ENCODE peak calls at places on chromosome 4, in seven cellular contexts. W is adrenal gland; I is IMR-90; X is endodermal cell; N is colonic mucosa; C is upper lobe of right lung; V is CD8-positive, alpha-beta T cell. T is an unnamed sample.

GRCh38 chr4:25857403-25857802 is 5.4 kb downstream of the SEL1L3 start:
- DNase-seq in W (no peak), I (no peak), X (no peak), N (no peak), C (no peak), V (no peak), T (no peak)

GRCh38 chr4:55291227-55291629 is 54.8 kb upstream of the SRD5A3 start:
- DNase-seq in W (peak; percentile 20), I (no peak), X (no peak), N (no peak), C (no peak), V (no peak), T (no peak)

GRCh38 chr4:43990968-43991367 is 457.6 kb downstream of the KCTD8 start:
- DNase-seq in W (no peak), I (no peak), X (no peak), N (no peak), C (no peak), V (no peak), T (no peak)

GRCh38 chr4:106471151-106471550 is 102.6 kb upstream of the GIMD1 start:
- DNase-seq in W (no peak), I (no peak), X (no peak), N (no peak), C (no peak), V (no peak), T (no peak)

GRCh38 chr4:42519803-42520417 is 122.6 kb downstream of the SHISA3 start:
- DNase-seq in W (peak; percentile 73), I (peak; percentile 48), X (peak; percentile 73), N (peak; percentile 54), C (no peak), V (no peak), T (peak; percentile 43)

GRCh38 chr4:108821056-108821925 is 58.4 kb upstream of the ETNPPL start:
- DNase-seq in W (no peak), I (no peak), X (no peak), N (no peak), C (no peak), V (no peak), T (no peak)

GRCh38 chr4:183136880-183137279 is 37.8 kb downstream of the WWC2 start:
- DNase-seq in W (no peak), I (peak; percentile 81), X (no peak), N (no peak), C (no peak), V (no peak), T (no peak)

GRCh38 chr4:96102541-96103018 is 262.7 kb downstream of the PDHA2 start:
- DNase-seq in W (no peak), I (no peak), X (no peak), N (no peak), C (no peak), V (no peak), T (no peak)

GRCh38 chr4:36207808-36208207 is 36.5 kb downstream of the ARAP2 start:
- DNase-seq in W (no peak), I (no peak), X (no peak), N (no peak), C (no peak), V (no peak), T (no peak)

GRCh38 chr4:5908836-5909235 is 15.9 kb upstream of the CRMP1 start:
- DNase-seq in W (no peak), I (no peak), X (no peak), N (no peak), C (no peak), V (no peak), T (no peak)

GRCh38 chr4:27357283-27357682 is 496.6 kb downstream of the STIM2 start:
- DNase-seq in W (no peak), I (no peak), X (no peak), N (no peak), C (no peak), V (no peak), T (no peak)

GRCh38 chr4:48227662-48228061 is 42.0 kb downstream of the TEC start:
- DNase-seq in W (no peak), I (no peak), X (no peak), N (no peak), C (no peak), V (no peak), T (no peak)

GRCh38 chr4:26432419-26432818 is 57.9 kb downstream of the CCKAR start:
- DNase-seq in W (no peak), I (no peak), X (no peak), N (no peak), C (no peak), V (no peak), T (no peak)

GRCh38 chr4:81471361-81472248 is at the start of gene RASGEF1B:
- DNase-seq in W (peak; percentile 85), I (peak; percentile 62), X (peak; percentile 91), N (peak; percentile 92), C (peak; percentile 98), V (peak; percentile 95), T (peak; percentile 92)

DNA sequence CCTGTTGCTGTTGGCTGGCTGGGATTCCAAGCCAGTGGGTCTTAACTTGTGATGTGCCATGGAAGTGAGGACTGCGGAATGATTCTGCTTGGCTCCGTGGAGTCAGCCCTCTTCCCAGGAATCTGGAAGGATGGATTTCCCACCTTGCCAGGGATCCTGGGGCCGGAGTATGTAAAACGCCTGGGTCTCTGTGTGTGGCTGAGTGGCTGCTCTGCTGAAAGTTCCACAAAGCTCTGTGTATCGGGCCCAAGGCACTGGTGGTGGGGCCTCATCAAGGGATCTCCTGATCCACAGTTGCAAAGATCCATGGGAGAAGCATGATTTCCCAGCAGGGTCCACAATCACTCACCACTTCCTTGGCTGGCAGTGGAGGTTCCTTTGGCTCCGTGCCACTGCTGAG is 24.1 kb upstream of the TMEM271 start:
- DNase-seq in W (no peak), I (no peak), X (no peak), N (no peak), C (no peak), V (no peak), T (no peak)
- H3K4me1 ChIP-seq in W (no peaks in the 10 kb centered on the region), I (no peaks in the 10 kb centered on the region), X (no peaks in the 10 kb centered on the region), N (no peaks in the 10 kb centered on the region), C (no peaks in the 10 kb centered on the region), V (peaks cover 11% of the 10 kb centered on the region), T (no peaks in the 10 kb centered on the region)

DNA sequence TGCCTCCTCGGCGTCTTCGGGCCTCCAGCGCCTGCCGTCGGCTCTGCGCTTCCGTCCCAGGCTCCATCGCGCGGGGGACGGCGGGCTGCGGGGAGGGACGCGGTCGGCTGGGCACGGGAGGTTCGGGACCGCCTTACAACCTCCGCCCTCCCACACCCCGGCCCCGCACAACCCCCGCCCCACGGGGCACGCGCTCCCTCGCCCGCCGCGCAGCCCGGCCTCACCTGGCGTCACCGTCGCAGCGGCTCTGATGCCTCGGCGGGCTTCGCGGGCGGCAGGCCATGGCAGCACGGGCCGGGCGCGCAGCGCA is 258 bp downstream of the SLBP start:
- DNase-seq in W (no peak), I (peak; percentile 18), X (no peak), N (no peak), C (no peak), V (no peak), T (peak; percentile 39)
- H3K4me1 ChIP-seq in W (peaks cover 39% of the 10 kb centered on the region), I (peaks cover 11% of the 10 kb centered on the region), X (no peaks in the 10 kb centered on the region), N (peaks cover 22% of the 10 kb centered on the region), C (peaks cover 42% of the 10 kb centered on the region), V (peaks cover 42% of the 10 kb centered on the region), T (peaks cover 9% of the 10 kb centered on the region)

DNA sequence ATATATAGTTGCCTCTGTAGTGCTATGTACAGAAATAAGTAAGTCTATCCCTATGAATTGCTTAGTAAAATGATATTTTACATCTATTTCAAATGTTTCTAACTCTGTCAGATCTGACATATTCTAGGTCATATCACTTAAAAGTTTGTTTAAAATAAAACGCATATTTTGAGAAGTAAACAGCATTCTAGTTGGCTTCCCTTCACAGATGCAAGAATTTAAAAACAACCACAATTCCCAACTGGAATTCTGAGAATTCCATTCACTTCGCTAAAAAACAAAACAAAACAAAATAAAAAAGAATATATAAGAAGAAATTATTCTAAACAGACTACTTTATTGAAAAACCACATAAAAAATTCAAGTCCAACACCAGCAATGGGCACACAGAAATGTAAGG is 126.0 kb downstream of the PPP3CA start:
- DNase-seq in W (no peak), I (peak; percentile 12), X (no peak), N (no peak), C (no peak), V (no peak), T (no peak)
- H3K4me1 ChIP-seq in W (peaks cover 55% of the 10 kb centered on the region), I (peaks cover 5% of the 10 kb centered on the region), X (peaks cover 10% of the 10 kb centered on the region), N (peaks cover 6% of the 10 kb centered on the region), C (peaks cover 9% of the 10 kb centered on the region), V (no peaks in the 10 kb centered on the region), T (no peaks in the 10 kb centered on the region)

DNA sequence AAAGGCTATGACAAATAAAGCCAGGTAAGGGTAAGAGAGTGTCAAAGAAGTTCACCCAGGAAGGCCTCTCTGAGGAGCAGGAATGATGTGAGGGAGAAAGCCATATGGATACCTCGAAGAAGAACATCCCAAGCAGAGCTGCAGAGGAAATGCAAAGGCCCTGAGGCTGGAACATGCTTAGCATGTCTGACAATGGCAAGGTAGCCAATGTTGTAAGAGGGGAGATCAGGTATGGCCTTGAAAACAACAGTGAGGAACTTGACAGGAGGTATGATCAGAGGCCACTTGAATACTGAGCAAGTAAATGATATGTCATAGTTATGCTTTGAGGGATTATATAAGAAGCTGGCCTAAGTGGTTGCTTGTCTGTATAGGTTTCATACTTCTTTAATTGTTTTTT is 3.8 kb downstream of the SCFD2 start:
- DNase-seq in W (no peak), I (no peak), X (no peak), N (no peak), C (no peak), V (no peak), T (no peak)
- H3K4me1 ChIP-seq in W (peaks cover 39% of the 10 kb centered on the region), I (peaks cover 3% of the 10 kb centered on the region), X (no peaks in the 10 kb centered on the region), N (peaks cover 7% of the 10 kb centered on the region), C (peaks cover 22% of the 10 kb centered on the region), V (peaks cover 51% of the 10 kb centered on the region), T (peaks cover 8% of the 10 kb centered on the region)

GRCh38 chr4:158290912-158291311 is 80.6 kb downstream of the TMEM144 start:
- DNase-seq in W (no peak), I (no peak), X (no peak), N (no peak), C (peak; percentile 38), V (no peak), T (no peak)
- H3K4me1 ChIP-seq in W (no peaks in the 10 kb centered on the region), I (no peaks in the 10 kb centered on the region), X (no peaks in the 10 kb centered on the region), N (no peaks in the 10 kb centered on the region), C (no peaks in the 10 kb centered on the region), V (no peaks in the 10 kb centered on the region), T (no peaks in the 10 kb centered on the region)

GRCh38 chr4:181810658-181811057 is 432.5 kb upstream of the TENM3 start:
- DNase-seq in W (no peak), I (no peak), X (no peak), N (no peak), C (no peak), V (no peak), T (no peak)
- H3K4me1 ChIP-seq in W (no peaks in the 10 kb centered on the region), I (no peaks in the 10 kb centered on the region), X (no peaks in the 10 kb centered on the region), N (no peaks in the 10 kb centered on the region), C (no peaks in the 10 kb centered on the region), V (no peaks in the 10 kb centered on the region), T (no peaks in the 10 kb centered on the region)

DNA sequence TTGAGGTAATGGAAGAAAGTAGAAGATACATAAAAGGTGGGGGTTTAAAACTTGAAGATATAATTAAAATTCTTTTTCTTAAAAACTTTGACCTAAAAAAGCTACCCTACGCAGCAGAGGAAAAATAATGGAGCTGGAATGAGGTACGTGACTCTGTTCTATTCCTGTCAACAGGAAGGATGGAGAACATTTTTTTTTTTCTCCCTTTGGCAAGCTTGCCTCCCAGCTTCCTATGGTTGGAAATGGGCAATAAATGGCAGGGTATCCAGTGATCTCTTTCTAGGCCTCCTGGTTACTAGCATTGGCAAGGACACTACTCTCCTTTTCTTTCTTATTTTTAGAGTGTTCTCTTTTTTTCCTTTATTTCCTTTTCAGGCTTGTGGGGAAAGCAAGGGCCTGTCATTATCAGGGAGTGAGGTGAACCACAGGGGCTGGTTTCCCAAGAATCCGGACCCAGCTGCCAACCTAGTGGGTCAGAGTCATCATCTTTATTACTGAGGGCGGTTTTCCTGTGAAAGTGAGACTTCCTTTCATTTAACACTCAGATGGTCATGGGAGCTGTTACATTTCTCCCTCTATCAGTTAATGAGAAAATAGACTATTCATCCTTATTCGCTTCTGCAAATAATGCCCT is 224.6 kb downstream of the SPRY1 start:
- DNase-seq in W (no peak), I (no peak), X (no peak), N (no peak), C (no peak), V (no peak), T (no peak)
- H3K4me1 ChIP-seq in W (peaks cover 10% of the 10 kb centered on the region), I (peaks cover 2% of the 10 kb centered on the region), X (peaks cover 17% of the 10 kb centered on the region), N (no peaks in the 10 kb centered on the region), C (peaks cover 16% of the 10 kb centered on the region), V (peaks cover 16% of the 10 kb centered on the region), T (no peaks in the 10 kb centered on the region)

T was measured in prostate gland.